ENCODE peak calls at places on chromosomes 5 and 9, in nine cellular contexts. N, T, V, C, X, H, K, R and W are unnamed samples.

GRCh38 chr9:100525563-100525962 is 52.3 kb upstream of the CAVIN4 start:
- DNase-seq in N (no peak), T (no peak), V (no peak), C (no peak), X (no peak), H (no peak), K (no peak), R (no peak), W (no peak)

GRCh38 chr9:133971121-133971951 is 20.8 kb downstream of the VAV2 start:
- DNase-seq in N (peak), T (no peak), V (no peak), C (no peak), X (no peak), H (no peak), K (no peak), R (no peak), W (no peak)

GRCh38 chr9:87193925-87194380 is 246.6 kb upstream of the GAS1 start:
- DNase-seq in N (no peak), T (no peak), V (no peak), C (no peak), X (no peak), H (no peak), K (no peak), R (peak), W (no peak)

GRCh38 chr5:171850354-171850947 is 64.8 kb downstream of the SMIM23 start:
- DNase-seq in N (no peak), T (no peak), V (no peak), C (no peak), X (peak), H (no peak), K (no peak), R (no peak), W (no peak)

GRCh38 chr9:112971415-112971814 is 40.6 kb downstream of the ZNF883 start:
- DNase-seq in N (no peak), T (no peak), V (no peak), C (no peak), X (peak), H (no peak), K (no peak), R (peak), W (no peak)

GRCh38 chr9:136690104-136690840 is 3.0 kb upstream of the AGPAT2 start:
- DNase-seq in N (no peak), T (no peak), V (no peak), C (no peak), X (no peak), H (no peak), K (no peak), R (no peak), W (no peak)

GRCh38 chr9:83987402-83987791 is 6.8 kb downstream of the RMI1 start:
- DNase-seq in N (no peak), T (no peak), V (no peak), C (no peak), X (no peak), H (no peak), K (no peak), R (no peak), W (no peak)

GRCh38 chr5:91438871-91439270 is 55.8 kb upstream of the ARRDC3 start:
- DNase-seq in N (no peak), T (no peak), V (no peak), C (no peak), X (no peak), H (no peak), K (no peak), R (no peak), W (no peak)

GRCh38 chr5:88886756-88887741 is 4.1 kb upstream of the MEF2C start:
- DNase-seq in N (no peak), T (no peak), V (no peak), C (no peak), X (no peak), H (no peak), K (no peak), R (no peak), W (no peak)

GRCh38 chr9:98374385-98375051 is 119.1 kb upstream of the TBC1D2 start:
- DNase-seq in N (no peak), T (no peak), V (no peak), C (no peak), X (no peak), H (peak), K (no peak), R (peak), W (no peak)

GRCh38 chr5:110377411-110378392 is 348.8 kb downstream of the TMEM232 start:
- DNase-seq in N (no peak), T (no peak), V (no peak), C (no peak), X (no peak), H (no peak), K (no peak), R (peak), W (no peak)

GRCh38 chr5:474826-475661 is 32.1 kb downstream of the EXOC3 start:
- DNase-seq in N (no peak), T (no peak), V (no peak), C (no peak), X (no peak), H (no peak), K (no peak), R (no peak), W (no peak)

GRCh38 chr9:89675403-89675771 is 70.6 kb downstream of the GADD45G start:
- DNase-seq in N (no peak), T (no peak), V (no peak), C (no peak), X (no peak), H (no peak), K (no peak), R (no peak), W (peak)

GRCh38 chr5:6450235-6450860 is 1.7 kb downstream of the UBE2QL1 start:
- DNase-seq in N (no peak), T (no peak), V (no peak), C (no peak), X (no peak), H (no peak), K (no peak), R (no peak), W (no peak)

GRCh38 chr9:36903541-36904435 is 130.3 kb downstream of the PAX5 start:
- DNase-seq in N (no peak), T (no peak), V (peak), C (no peak), X (peak), H (peak), K (peak), R (no peak), W (no peak)

GRCh38 chr5:101977729-101978345 is 318.2 kb downstream of the SLCO4C1 start:
- DNase-seq in N (no peak), T (no peak), V (peak), C (no peak), X (peak), H (no peak), K (no peak), R (peak), W (peak)

GRCh38 chr5:88671808-88672499 is 211.0 kb downstream of the MEF2C start:
- DNase-seq in N (no peak), T (no peak), V (no peak), C (no peak), X (peak), H (no peak), K (no peak), R (no peak), W (no peak)

GRCh38 chr9:126342621-126343031 is 16.0 kb downstream of the MVB12B start:
- DNase-seq in N (no peak), T (no peak), V (no peak), C (no peak), X (no peak), H (no peak), K (no peak), R (no peak), W (no peak)

GRCh38 chr9:110742741-110743371 is 74.3 kb downstream of the MUSK start:
- DNase-seq in N (no peak), T (no peak), V (peak), C (no peak), X (no peak), H (no peak), K (no peak), R (peak), W (peak)